ENCODE peak calls at places on chromosome 3, in five cellular contexts. I is RPMI8226; N is stimulated activated CD8-positive, alpha-beta memory T cell treated with anti-CD3 and anti-CD28 coated beads, Interleukin-15, amount 100 ng/mL, for 24 hours; D is amygdala; S is nucleus accumbens. M is an unnamed sample.
A peak's percentile ranks its signal among the peaks of the same experiment; 100 is the strongest.

GRCh38 chr3:25583343-25583742 is 81.4 kb downstream of the TOP2B start:
- DNase-seq in I (peak; percentile 8), N (no peak), D (no peak), S (no peak), M (no peak)

GRCh38 chr3:119084371-119085069 is 49.9 kb upstream of the IGSF11 start:
- DNase-seq in I (no peak), N (no peak), D (no peak), S (no peak), M (no peak)

GRCh38 chr3:39965997-39966396 is 156.6 kb downstream of the MYRIP start:
- DNase-seq in I (no peak), N (no peak), D (no peak), S (no peak), M (no peak)

GRCh38 chr3:35215525-35216500 is 423.5 kb upstream of the ARPP21 start:
- DNase-seq in I (no peak), N (no peak), D (no peak), S (no peak), M (no peak)

GRCh38 chr3:6542795-6543194 is 318.1 kb upstream of the GRM7 start:
- DNase-seq in I (no peak), N (no peak), D (no peak), S (no peak), M (no peak)

GRCh38 chr3:111761309-111761795 is 97.7 kb upstream of the PHLDB2 start:
- DNase-seq in I (no peak), N (no peak), D (no peak), S (no peak), M (no peak)

GRCh38 chr3:185995352-185995751 is 57.5 kb upstream of the TRA2B start:
- DNase-seq in I (no peak), N (no peak), D (no peak), S (no peak), M (no peak)

GRCh38 chr3:195168009-195168759 is 102.8 kb downstream of the XXYLT1 start:
- DNase-seq in I (no peak), N (no peak), D (no peak), S (no peak), M (no peak)

GRCh38 chr3:127556565-127556964 is 34.0 kb downstream of the TPRA1 start:
- DNase-seq in I (peak; percentile 29), N (no peak), D (no peak), S (no peak), M (no peak)

GRCh38 chr3:73471986-73472385 is 152.8 kb downstream of the PDZRN3 start:
- DNase-seq in I (no peak), N (no peak), D (no peak), S (no peak), M (no peak)

GRCh38 chr3:129286081-129286480 is 7.4 kb downstream of the HMCES start:
- DNase-seq in I (no peak), N (no peak), D (no peak), S (no peak), M (no peak)

GRCh38 chr3:45098315-45098714 is 47.9 kb downstream of the CDCP1 start:
- DNase-seq in I (no peak), N (no peak), D (no peak), S (no peak), M (no peak)

GRCh38 chr3:31493187-31493586 is 39.5 kb upstream of the STT3B start:
- DNase-seq in I (no peak), N (no peak), D (no peak), S (no peak), M (no peak)